ENCODE peak calls at places on chromosomes 13 and 19, in ten cellular contexts. H is psoas muscle; E is neural crest cell; O is Daoy; Z is stimulated activated naive CD8-positive, alpha-beta T cell treated with anti-CD3 and anti-CD28 coated beads, Interleukin-15, Interleukin-2, amounts not matched to agents 100 U/mL and 50 U/mL, for 24 hours; L is non-pigmented ciliary epithelial cell; I is globus pallidus; D is Calu3; N is thoracic aorta; S is NAMALWA. R is an unnamed sample.

GRCh38 chr13:24073657-24074056 is 86.9 kb upstream of the SPATA13 start:
- DNase-seq in H (no peak), E (no peak), O (no peak), Z (no peak), L (no peak), I (no peak), D (no peak), N (no peak), S (no peak), R (no peak)

GRCh38 chr19:41233748-41234240 is 14.8 kb downstream of the AXL start:
- DNase-seq in H (no peak), E (no peak), O (no peak), Z (no peak), L (no peak), I (peak), D (no peak), N (no peak), S (no peak), R (no peak)

GRCh38 chr19:50489461-50490011 is 12.9 kb upstream of the GARIN5A start:
- DNase-seq in H (peak), E (no peak), O (no peak), Z (no peak), L (no peak), I (no peak), D (no peak), N (no peak), S (no peak), R (no peak)

GRCh38 chr19:51546650-51547396 is 15.4 kb upstream of the SIGLEC6 start:
- DNase-seq in H (no peak), E (no peak), O (peak), Z (peak), L (peak), I (no peak), D (peak), N (no peak), S (no peak), R (peak)

GRCh38 chr13:66424417-66424816 is 805.7 kb downstream of the PCDH9 start:
- DNase-seq in H (no peak), E (no peak), O (no peak), Z (no peak), L (peak), I (no peak), D (no peak), N (no peak), S (no peak), R (no peak)

GRCh38 chr19:18203408-18203862 is 407 bp downstream of the RAB3A start:
- DNase-seq in H (peak), E (no peak), O (no peak), Z (peak), L (no peak), I (peak), D (no peak), N (no peak), S (no peak), R (peak)

GRCh38 chr13:89966524-89966923 is 1381.0 kb upstream of the MIR17HG start:
- DNase-seq in H (no peak), E (no peak), O (no peak), Z (no peak), L (no peak), I (no peak), D (no peak), N (no peak), S (no peak), R (no peak)

GRCh38 chr19:40150170-40150569 is 41.1 kb upstream of the MAP3K10 start:
- DNase-seq in H (no peak), E (no peak), O (no peak), Z (no peak), L (no peak), I (no peak), D (no peak), N (no peak), S (no peak), R (no peak)

GRCh38 chr13:104011505-104012270 is 945.5 kb upstream of the SLC10A2 start:
- DNase-seq in H (no peak), E (no peak), O (no peak), Z (no peak), L (no peak), I (no peak), D (no peak), N (no peak), S (no peak), R (no peak)

GRCh38 chr13:101799196-101799595 is 346.7 kb downstream of the ITGBL1 start:
- DNase-seq in H (no peak), E (no peak), O (no peak), Z (no peak), L (no peak), I (no peak), D (no peak), N (no peak), S (no peak), R (no peak)

GRCh38 chr13:113489549-113490495 is 689 bp downstream of the DCUN1D2 start:
- DNase-seq in H (no peak), E (peak), O (peak), Z (peak), L (no peak), I (peak), D (peak), N (no peak), S (peak), R (no peak)

GRCh38 chr19:34173145-34173956 is 1.0 kb downstream of the LSM14A start:
- DNase-seq in H (peak), E (peak), O (peak), Z (peak), L (no peak), I (peak), D (peak), N (no peak), S (peak), R (no peak)

GRCh38 chr19:45772130-45772880 is 3.3 kb upstream of the SIX5 start:
- DNase-seq in H (no peak), E (no peak), O (no peak), Z (no peak), L (no peak), I (no peak), D (no peak), N (no peak), S (peak), R (no peak)

GRCh38 chr13:37127706-37128241 is 22.3 kb upstream of the CSNK1A1L start:
- DNase-seq in H (no peak), E (no peak), O (no peak), Z (no peak), L (peak), I (peak), D (no peak), N (no peak), S (no peak), R (no peak)

GRCh38 chr13:34357435-34358232 is 539.7 kb downstream of the RFC3 start:
- DNase-seq in H (no peak), E (no peak), O (peak), Z (no peak), L (peak), I (no peak), D (no peak), N (no peak), S (no peak), R (no peak)

R was measured in GDM1.